ENCODE peak calls at places on chromosomes 3 and 15, in four cellular contexts. W is fibroblast of mammary gland, D is HFF-Myc, S is astrocyte. T is an unnamed sample.

GRCh38 chr3:159852821-159853505 is 135.7 kb upstream of the IL12A start:
- DNase-seq in W (peak; percentile 46), D (no peak), S (peak; percentile 65), T (peak; percentile 68)

GRCh38 chr15:75097939-75098338 is 74.5 kb downstream of the PPCDC start:
- DNase-seq in W (no peak), D (no peak), S (no peak), T (no peak)

GRCh38 chr3:193882091-193882490 is 253.9 kb upstream of the HES1 start:
- DNase-seq in W (no peak), D (no peak), S (no peak), T (no peak)

GRCh38 chr3:33645060-33645841 is 72.8 kb downstream of the CLASP2 start:
- DNase-seq in W (peak; percentile 38), D (no peak), S (peak; percentile 49), T (peak; percentile 51)

GRCh38 chr3:63992461-63993209 is 30.7 kb downstream of the PSMD6 start:
- DNase-seq in W (no peak), D (no peak), S (no peak), T (no peak)

GRCh38 chr15:36334059-36334458 is 245.4 kb upstream of the CDIN1 start:
- DNase-seq in W (peak; percentile 63), D (no peak), S (peak; percentile 86), T (peak; percentile 28)

GRCh38 chr3:55605837-55606236 is 118.7 kb upstream of the WNT5A start:
- DNase-seq in W (no peak), D (no peak), S (no peak), T (no peak)

GRCh38 chr3:181330257-181330656 is 340.7 kb upstream of the DNAJC19 start:
- DNase-seq in W (no peak), D (no peak), S (no peak), T (no peak)

GRCh38 chr3:94065819-94066218 is 3.0 kb downstream of the NSUN3 start:
- DNase-seq in W (no peak), D (no peak), S (no peak), T (no peak)

GRCh38 chr3:151329368-151329767 is at the start of gene P2RY13:
- DNase-seq in W (no peak), D (no peak), S (no peak), T (no peak)

GRCh38 chr15:83732196-83732595 is 78.3 kb downstream of the ADAMTSL3 start:
- DNase-seq in W (no peak), D (no peak), S (no peak), T (no peak)

GRCh38 chr15:83733691-83734090 is 79.8 kb downstream of the ADAMTSL3 start:
- DNase-seq in W (no peak), D (no peak), S (no peak), T (no peak)

GRCh38 chr15:83733206-83733605 is 79.3 kb downstream of the ADAMTSL3 start:
- DNase-seq in W (peak; percentile 35), D (no peak), S (peak; percentile 92), T (peak; percentile 89)

GRCh38 chr15:83732770-83733169 is 78.8 kb downstream of the ADAMTSL3 start:
- DNase-seq in W (no peak), D (no peak), S (no peak), T (no peak)

DNA sequence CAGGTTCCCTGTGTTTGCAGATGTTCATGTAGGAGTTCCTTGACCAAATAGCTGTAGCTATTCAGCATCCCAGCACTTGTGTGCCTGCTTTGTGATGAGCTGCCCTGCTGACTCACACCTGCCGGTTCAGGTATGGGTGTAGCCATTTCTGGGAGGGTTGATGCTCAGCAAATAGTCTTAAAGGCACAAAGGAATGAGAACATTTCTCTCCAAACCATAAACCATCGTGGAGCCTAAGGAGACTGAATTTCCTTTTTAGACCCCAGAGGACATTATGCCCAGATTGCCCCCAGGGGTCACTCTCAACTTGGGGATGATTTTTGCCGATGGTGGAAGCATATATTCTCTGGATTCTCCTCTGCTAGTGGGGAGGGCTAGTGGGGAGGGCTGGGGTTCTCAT is 80.6 kb downstream of the ADAMTSL3 start:
- DNase-seq in W (peak; percentile 10), D (no peak), S (no peak), T (peak; percentile 82)
- TF ChIP-seq CTCF in W (peak; percentile 40), D (peak; percentile 39), S (no peak), T (peak; percentile 6)

GRCh38 chr15:28954466-28955159 is 68.8 kb downstream of the APBA2 start:
- DNase-seq in W (no peak), D (no peak), S (no peak), T (no peak)
- H3K4me3 ChIP-seq in W (no peak overlapping the region), D (no peak overlapping the region), S (no peak overlapping the region), T (no peak overlapping the region)

DNA sequence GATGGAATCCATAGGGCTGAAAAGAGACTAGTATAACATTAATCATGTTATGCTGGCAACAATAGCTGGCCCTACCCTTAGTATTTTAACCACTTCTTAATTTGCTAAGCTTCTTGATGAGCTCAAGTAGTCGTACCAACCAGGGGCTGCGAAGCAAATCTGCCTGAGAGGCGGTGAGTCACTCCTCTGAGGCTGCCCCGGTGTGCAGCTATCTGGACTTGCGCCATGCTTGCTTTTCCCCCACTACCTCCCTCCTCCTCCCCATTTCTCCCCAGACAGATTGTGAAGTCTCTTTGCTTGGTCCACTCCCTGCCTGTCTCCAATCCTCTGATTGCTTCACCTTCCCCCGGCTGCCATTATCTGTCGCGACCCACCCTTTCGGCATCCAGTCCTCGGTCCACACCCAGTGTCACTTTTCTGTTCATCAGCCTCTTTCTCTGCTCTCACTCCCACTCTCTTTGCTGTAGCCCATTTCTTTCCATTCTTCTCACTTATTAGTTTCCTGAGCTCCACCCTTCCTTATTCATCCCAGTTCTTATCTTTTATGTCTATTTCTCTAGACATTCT is 42.7 kb downstream of the DUT start:
- DNase-seq in W (peak; percentile 91), D (no peak), S (peak; percentile 97), T (peak; percentile 82)
- TF ChIP-seq CTCF in W (no peak), D (no peak), S (no peak), T (no peak)

DNA sequence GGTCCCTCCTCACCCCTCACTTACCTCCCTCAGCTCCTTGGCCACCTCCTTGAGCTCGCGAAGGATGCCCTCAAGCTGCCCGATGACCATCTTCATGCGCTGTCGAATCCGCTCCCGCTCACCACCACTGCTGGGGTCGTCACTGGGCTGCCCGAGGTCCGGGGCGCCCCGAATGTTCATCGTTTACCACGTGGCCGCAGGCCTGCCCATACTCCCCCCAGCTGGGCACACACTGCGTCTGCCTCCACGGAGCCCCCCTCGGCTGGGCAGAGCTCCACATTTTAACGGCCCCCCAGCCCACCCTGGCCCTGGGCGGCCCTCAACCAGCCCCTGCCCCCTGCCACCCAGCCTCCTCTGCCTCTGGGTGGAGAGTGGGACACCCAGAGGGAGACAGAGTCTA is 2.2 kb downstream of the INSYN1 start:
- DNase-seq in W (no peak), D (no peak), S (no peak), T (no peak)
- H3K4me3 ChIP-seq in W (no peak overlapping the region), D (no peak overlapping the region), S (no peak overlapping the region), T (no peak overlapping the region)

T was measured in epithelial cell of esophagus.